ENCODE peak calls at places on chromosomes 13 and 19, in five cellular contexts. Y is mucosa of descending colon; F is activated naive CD8-positive, alpha-beta T cell treated with anti-CD3 and anti-CD28 coated beads, Interleukin-2, amount 50 U/mL, for 16 hours; A is EH; Z is PC-9. D is an unnamed sample.

GRCh38 chr13:33940898-33941297 is 122.9 kb downstream of the RFC3 start:
- DNase-seq in Y (no peak), F (no peak), A (no peak), Z (no peak), D (no peak)

GRCh38 chr13:75135325-75135825 is 346.6 kb downstream of the TBC1D4 start:
- DNase-seq in Y (no peak), F (no peak), A (peak), Z (no peak), D (no peak)

GRCh38 chr19:12991296-12991695 is 4.0 kb upstream of the NFIX start:
- DNase-seq in Y (peak), F (no peak), A (no peak), Z (no peak), D (no peak)

GRCh38 chr13:36736119-36736726 is 62.4 kb downstream of the SERTM1 start:
- DNase-seq in Y (no peak), F (no peak), A (peak), Z (no peak), D (peak)

GRCh38 chr19:3753631-3754410 is 7.7 kb downstream of the APBA3 start:
- DNase-seq in Y (no peak), F (no peak), A (no peak), Z (no peak), D (no peak)

GRCh38 chr19:54473983-54474382 is 887 bp upstream of the CDC42EP5 start:
- DNase-seq in Y (no peak), F (no peak), A (no peak), Z (no peak), D (no peak)

GRCh38 chr13:98544105-98544710 is 32.7 kb downstream of the STK24 start:
- DNase-seq in Y (no peak), F (no peak), A (no peak), Z (no peak), D (no peak)

GRCh38 chr19:45253396-45254027 is 2.4 kb downstream of the MARK4 start:
- DNase-seq in Y (no peak), F (no peak), A (peak), Z (no peak), D (no peak)

GRCh38 chr13:45786293-45786920 is 65.1 kb downstream of the SIAH3 start:
- DNase-seq in Y (no peak), F (no peak), A (no peak), Z (no peak), D (no peak)

GRCh38 chr19:9850235-9850959 is 15.3 kb downstream of the PIN1 start:
- DNase-seq in Y (no peak), F (no peak), A (no peak), Z (no peak), D (no peak)

GRCh38 chr13:23007430-23007829 is 173.3 kb upstream of the SGCG start:
- DNase-seq in Y (no peak), F (no peak), A (no peak), Z (no peak), D (no peak)

GRCh38 chr13:30648522-30649012 is 30.8 kb downstream of the USPL1 start:
- DNase-seq in Y (no peak), F (no peak), A (no peak), Z (no peak), D (no peak)

GRCh38 chr19:18529782-18530181 is 7.9 kb upstream of the ELL start:
- DNase-seq in Y (no peak), F (no peak), A (peak), Z (no peak), D (no peak)

GRCh38 chr19:13149628-13150186 is 468 bp downstream of the STX10 start:
- DNase-seq in Y (peak), F (no peak), A (peak), Z (peak), D (no peak)

GRCh38 chr13:114107686-114108081 is 24.7 kb downstream of the RASA3 start:
- DNase-seq in Y (peak), F (no peak), A (peak), Z (no peak), D (no peak)

GRCh38 chr13:39596685-39597084 is 6.3 kb downstream of the LHFPL6 start:
- DNase-seq in Y (no peak), F (no peak), A (peak), Z (no peak), D (no peak)

GRCh38 chr13:30319703-30320102 is 12.4 kb upstream of the KATNAL1 start:
- DNase-seq in Y (no peak), F (no peak), A (no peak), Z (no peak), D (no peak)

GRCh38 chr19:10219678-10220077 is 11.5 kb downstream of the S1PR2 start:
- DNase-seq in Y (no peak), F (no peak), A (peak), Z (peak), D (no peak)

GRCh38 chr13:88303605-88304004 is 632.4 kb downstream of the SLITRK5 start:
- DNase-seq in Y (no peak), F (no peak), A (no peak), Z (no peak), D (no peak)

GRCh38 chr13:66312312-66313087 is 917.6 kb downstream of the PCDH9 start:
- DNase-seq in Y (no peak), F (no peak), A (peak), Z (no peak), D (peak)

GRCh38 chr13:75670496-75670895 is 34.4 kb downstream of the LMO7 start:
- DNase-seq in Y (no peak), F (no peak), A (peak), Z (no peak), D (no peak)

GRCh38 chr19:676343-677105 is at the start of gene FSTL3:
- DNase-seq in Y (no peak), F (no peak), A (peak), Z (no peak), D (peak)

GRCh38 chr13:61162636-61163035 is 253.0 kb downstream of the PCDH20 start:
- DNase-seq in Y (no peak), F (no peak), A (no peak), Z (no peak), D (no peak)

GRCh38 chr13:70183041-70183440 is 74.8 kb upstream of the KLHL1 start:
- DNase-seq in Y (no peak), F (no peak), A (no peak), Z (no peak), D (no peak)

GRCh38 chr19:8321760-8322637 is 703 bp downstream of the RPS28 start:
- DNase-seq in Y (no peak), F (no peak), A (no peak), Z (no peak), D (no peak)

GRCh38 chr13:28922341-28922740 is 102.2 kb downstream of the MTUS2 start:
- DNase-seq in Y (no peak), F (no peak), A (no peak), Z (no peak), D (no peak)

GRCh38 chr19:15463865-15464371 is 426 bp downstream of the RASAL3 start:
- DNase-seq in Y (peak), F (peak), A (no peak), Z (no peak), D (no peak)

GRCh38 chr19:53365134-53365898 is at the start of gene ZNF525:
- DNase-seq in Y (peak), F (peak), A (peak), Z (peak), D (peak)

GRCh38 chr13:65300220-65300619 is 1929.9 kb downstream of the PCDH9 start:
- DNase-seq in Y (no peak), F (no peak), A (no peak), Z (no peak), D (no peak)

GRCh38 chr13:44718467-44718866 is 142.3 kb upstream of the TSC22D1 start:
- DNase-seq in Y (no peak), F (no peak), A (no peak), Z (no peak), D (no peak)

GRCh38 chr13:40505196-40505595 is 161.2 kb downstream of the FOXO1 start:
- DNase-seq in Y (no peak), F (no peak), A (peak), Z (no peak), D (no peak)

GRCh38 chr19:2579678-2580280 is 103.9 kb downstream of the GADD45B start:
- DNase-seq in Y (no peak), F (no peak), A (no peak), Z (no peak), D (peak)

GRCh38 chr19:49930483-49931011 is 1.2 kb upstream of the NUP62 start:
- DNase-seq in Y (peak), F (no peak), A (peak), Z (no peak), D (peak)

GRCh38 chr13:52599853-52600603 is 42.2 kb upstream of the HNRNPA1L2 start:
- DNase-seq in Y (no peak), F (no peak), A (peak), Z (no peak), D (no peak)

GRCh38 chr13:110649551-110649950 is 34.2 kb downstream of the NAXD start:
- DNase-seq in Y (no peak), F (no peak), A (no peak), Z (no peak), D (no peak)

GRCh38 chr13:40200273-40200978 is 466.0 kb downstream of the FOXO1 start:
- DNase-seq in Y (no peak), F (no peak), A (no peak), Z (no peak), D (no peak)

GRCh38 chr19:41997851-41998229 is 3.8 kb upstream of the ATP1A3 start:
- DNase-seq in Y (peak), F (no peak), A (no peak), Z (no peak), D (no peak)

D was measured in pancreas.